ENCODE peak calls at places on chromosomes 13 and 19, in seven cellular contexts. One of them, this sample, is unnamed.

GRCh38 chr19:16085115-16085514 is 8.8 kb downstream of the TPM4 start:
- DNase-seq in ovary: no peak
- DNase-seq in SW480: no peak
- DNase-seq in NCI-H510A treated with DMSO at 0.1 percent for 48 hours: no peak
- DNase-seq in iris pigment epithelial cell: peak
- DNase-seq in non-pigmented ciliary epithelial cell: no peak
- DNase-seq in skeletal muscle cell: no peak
- DNase-seq in this sample: no peak

GRCh38 chr19:12140545-12141404 is 625 bp upstream of the ZNF20 start:
- DNase-seq in ovary: peak
- DNase-seq in SW480: peak
- DNase-seq in NCI-H510A treated with DMSO at 0.1 percent for 48 hours: peak
- DNase-seq in iris pigment epithelial cell: peak
- DNase-seq in non-pigmented ciliary epithelial cell: peak
- DNase-seq in skeletal muscle cell: peak
- DNase-seq in this sample: peak

GRCh38 chr19:12913011-12913561 is 6.0 kb downstream of the SYCE2 start:
- DNase-seq in ovary: peak
- DNase-seq in SW480: no peak
- DNase-seq in NCI-H510A treated with DMSO at 0.1 percent for 48 hours: peak
- DNase-seq in iris pigment epithelial cell: peak
- DNase-seq in non-pigmented ciliary epithelial cell: no peak
- DNase-seq in skeletal muscle cell: peak
- DNase-seq in this sample: no peak

GRCh38 chr19:14563989-14564650 is 7.7 kb downstream of the NDUFB7 start:
- DNase-seq in ovary: no peak
- DNase-seq in SW480: peak
- DNase-seq in NCI-H510A treated with DMSO at 0.1 percent for 48 hours: no peak
- DNase-seq in iris pigment epithelial cell: peak
- DNase-seq in non-pigmented ciliary epithelial cell: no peak
- DNase-seq in skeletal muscle cell: no peak
- DNase-seq in this sample: no peak

GRCh38 chr19:42156571-42156970 is 24.3 kb upstream of the POU2F2 start:
- DNase-seq in ovary: no peak
- DNase-seq in SW480: no peak
- DNase-seq in NCI-H510A treated with DMSO at 0.1 percent for 48 hours: no peak
- DNase-seq in iris pigment epithelial cell: no peak
- DNase-seq in non-pigmented ciliary epithelial cell: no peak
- DNase-seq in skeletal muscle cell: no peak
- DNase-seq in this sample: no peak

GRCh38 chr13:65339236-65339635 is 1890.9 kb downstream of the PCDH9 start:
- DNase-seq in ovary: no peak
- DNase-seq in SW480: no peak
- DNase-seq in NCI-H510A treated with DMSO at 0.1 percent for 48 hours: no peak
- DNase-seq in iris pigment epithelial cell: peak
- DNase-seq in non-pigmented ciliary epithelial cell: no peak
- DNase-seq in skeletal muscle cell: no peak
- DNase-seq in this sample: no peak

GRCh38 chr19:2976609-2977000 is 759 bp upstream of the TLE6 start:
- DNase-seq in ovary: no peak
- DNase-seq in SW480: no peak
- DNase-seq in NCI-H510A treated with DMSO at 0.1 percent for 48 hours: no peak
- DNase-seq in iris pigment epithelial cell: no peak
- DNase-seq in non-pigmented ciliary epithelial cell: no peak
- DNase-seq in skeletal muscle cell: no peak
- DNase-seq in this sample: no peak

GRCh38 chr13:50352720-50353491 is 337.7 kb downstream of the KCNRG start:
- DNase-seq in ovary: no peak
- DNase-seq in SW480: no peak
- DNase-seq in NCI-H510A treated with DMSO at 0.1 percent for 48 hours: no peak
- DNase-seq in iris pigment epithelial cell: no peak
- DNase-seq in non-pigmented ciliary epithelial cell: no peak
- DNase-seq in skeletal muscle cell: no peak
- DNase-seq in this sample: no peak

GRCh38 chr19:38665950-38666661 is 18.7 kb downstream of the ACTN4 start:
- DNase-seq in ovary: peak
- DNase-seq in SW480: peak
- DNase-seq in NCI-H510A treated with DMSO at 0.1 percent for 48 hours: no peak
- DNase-seq in iris pigment epithelial cell: no peak
- DNase-seq in non-pigmented ciliary epithelial cell: no peak
- DNase-seq in skeletal muscle cell: no peak
- DNase-seq in this sample: no peak

GRCh38 chr13:72255908-72256307 is 388.9 kb upstream of the DACH1 start:
- DNase-seq in ovary: no peak
- DNase-seq in SW480: peak
- DNase-seq in NCI-H510A treated with DMSO at 0.1 percent for 48 hours: no peak
- DNase-seq in iris pigment epithelial cell: peak
- DNase-seq in non-pigmented ciliary epithelial cell: peak
- DNase-seq in skeletal muscle cell: peak
- DNase-seq in this sample: no peak

GRCh38 chr13:40064154-40064713 is 408.8 kb downstream of the COG6 start:
- DNase-seq in ovary: no peak
- DNase-seq in SW480: no peak
- DNase-seq in NCI-H510A treated with DMSO at 0.1 percent for 48 hours: no peak
- DNase-seq in iris pigment epithelial cell: no peak
- DNase-seq in non-pigmented ciliary epithelial cell: no peak
- DNase-seq in skeletal muscle cell: no peak
- DNase-seq in this sample: no peak

GRCh38 chr13:113452942-113453901 is at the start of gene ADPRHL1:
- DNase-seq in ovary: no peak
- DNase-seq in SW480: no peak
- DNase-seq in NCI-H510A treated with DMSO at 0.1 percent for 48 hours: peak
- DNase-seq in iris pigment epithelial cell: no peak
- DNase-seq in non-pigmented ciliary epithelial cell: no peak
- DNase-seq in skeletal muscle cell: no peak
- DNase-seq in this sample: no peak

GRCh38 chr13:21683034-21683733 is 12.3 kb downstream of the FGF9 start:
- DNase-seq in ovary: no peak
- DNase-seq in SW480: peak
- DNase-seq in NCI-H510A treated with DMSO at 0.1 percent for 48 hours: no peak
- DNase-seq in iris pigment epithelial cell: peak
- DNase-seq in non-pigmented ciliary epithelial cell: peak
- DNase-seq in skeletal muscle cell: no peak
- DNase-seq in this sample: peak

GRCh38 chr13:48437381-48437780 is 24.5 kb upstream of the LPAR6 start:
- DNase-seq in ovary: peak
- DNase-seq in SW480: no peak
- DNase-seq in NCI-H510A treated with DMSO at 0.1 percent for 48 hours: no peak
- DNase-seq in iris pigment epithelial cell: peak
- DNase-seq in non-pigmented ciliary epithelial cell: no peak
- DNase-seq in skeletal muscle cell: peak
- DNase-seq in this sample: no peak

GRCh38 chr13:47908200-47908902 is 92.7 kb downstream of the SUCLA2 start:
- DNase-seq in ovary: no peak
- DNase-seq in SW480: peak
- DNase-seq in NCI-H510A treated with DMSO at 0.1 percent for 48 hours: no peak
- DNase-seq in iris pigment epithelial cell: peak
- DNase-seq in non-pigmented ciliary epithelial cell: peak
- DNase-seq in skeletal muscle cell: peak
- DNase-seq in this sample: peak

GRCh38 chr13:24264976-24265375 is 44.4 kb upstream of the C1QTNF9 start:
- DNase-seq in ovary: no peak
- DNase-seq in SW480: no peak
- DNase-seq in NCI-H510A treated with DMSO at 0.1 percent for 48 hours: no peak
- DNase-seq in iris pigment epithelial cell: no peak
- DNase-seq in non-pigmented ciliary epithelial cell: no peak
- DNase-seq in skeletal muscle cell: no peak
- DNase-seq in this sample: no peak

GRCh38 chr13:110957181-110957884 is 42.5 kb upstream of the ANKRD10 start:
- DNase-seq in ovary: no peak
- DNase-seq in SW480: peak
- DNase-seq in NCI-H510A treated with DMSO at 0.1 percent for 48 hours: no peak
- DNase-seq in iris pigment epithelial cell: no peak
- DNase-seq in non-pigmented ciliary epithelial cell: no peak
- DNase-seq in skeletal muscle cell: no peak
- DNase-seq in this sample: no peak

GRCh38 chr13:79593611-79594275 is 112.8 kb downstream of the NDFIP2 start:
- DNase-seq in ovary: no peak
- DNase-seq in SW480: no peak
- DNase-seq in NCI-H510A treated with DMSO at 0.1 percent for 48 hours: no peak
- DNase-seq in iris pigment epithelial cell: peak
- DNase-seq in non-pigmented ciliary epithelial cell: peak
- DNase-seq in skeletal muscle cell: peak
- DNase-seq in this sample: peak

GRCh38 chr13:71629167-71629566 is 237.8 kb downstream of the DACH1 start:
- DNase-seq in ovary: no peak
- DNase-seq in SW480: no peak
- DNase-seq in NCI-H510A treated with DMSO at 0.1 percent for 48 hours: no peak
- DNase-seq in iris pigment epithelial cell: no peak
- DNase-seq in non-pigmented ciliary epithelial cell: no peak
- DNase-seq in skeletal muscle cell: no peak
- DNase-seq in this sample: no peak

GRCh38 chr19:38656171-38656981 is 8.9 kb downstream of the ACTN4 start:
- DNase-seq in ovary: no peak
- DNase-seq in SW480: peak
- DNase-seq in NCI-H510A treated with DMSO at 0.1 percent for 48 hours: no peak
- DNase-seq in iris pigment epithelial cell: peak
- DNase-seq in non-pigmented ciliary epithelial cell: no peak
- DNase-seq in skeletal muscle cell: no peak
- DNase-seq in this sample: no peak

GRCh38 chr13:59144700-59145099 is 1019.0 kb downstream of the DIAPH3 start:
- DNase-seq in ovary: no peak
- DNase-seq in SW480: no peak
- DNase-seq in NCI-H510A treated with DMSO at 0.1 percent for 48 hours: no peak
- DNase-seq in iris pigment epithelial cell: peak
- DNase-seq in non-pigmented ciliary epithelial cell: no peak
- DNase-seq in skeletal muscle cell: no peak
- DNase-seq in this sample: no peak

GRCh38 chr19:54206030-54206830 is 5.6 kb downstream of the RPS9 start:
- DNase-seq in ovary: no peak
- DNase-seq in SW480: no peak
- DNase-seq in NCI-H510A treated with DMSO at 0.1 percent for 48 hours: no peak
- DNase-seq in iris pigment epithelial cell: no peak
- DNase-seq in non-pigmented ciliary epithelial cell: no peak
- DNase-seq in skeletal muscle cell: no peak
- DNase-seq in this sample: no peak

This sample was measured in kidney epithelial cell.